ENCODE peak calls at places on chromosomes 12 and 14, in seven cellular contexts. O is activated naive CD8-positive, alpha-beta T cell treated with anti-CD3 and anti-CD28 coated beads, Interleukin-2, amount 10 ng/mL, durations not matched to agents 7 days and 5 days; F is OCI-LY7; A is CD4-positive, alpha-beta T cell; K is lung; P is coronary artery; R is Ammon's horn. V is an unnamed sample.

GRCh38 chr12:51322452-51322851 is 1.5 kb downstream of the BIN2 start:
- DNase-seq in O (no peak), A (no peak), K (no peak), P (no peak), R (no peak), F (no peak), V (no peak)

GRCh38 chr14:53327716-53328115 is 174.6 kb upstream of the DDHD1 start:
- DNase-seq in A (no peak), P (no peak), O (no peak), R (peak), F (no peak), K (no peak), V (no peak)

GRCh38 chr12:17588968-17589367 is 501.0 kb downstream of the RERGL start:
- DNase-seq in A (no peak), K (no peak), F (peak), P (no peak), O (no peak), R (no peak), V (peak)

GRCh38 chr12:124428792-124429281 is 133.9 kb downstream of the RFLNA start:
- DNase-seq in A (no peak), K (no peak), O (no peak), P (no peak), F (no peak), R (no peak), V (no peak)

GRCh38 chr14:66650491-66650911 is 142.6 kb downstream of the GPHN start:
- DNase-seq in K (no peak), R (no peak), P (no peak), F (no peak), A (no peak), O (no peak), V (no peak)

GRCh38 chr14:72098202-72098601 is 166.0 kb downstream of the RGS6 start:
- DNase-seq in K (no peak), O (no peak), R (no peak), P (no peak), F (no peak), A (no peak), V (no peak)

GRCh38 chr12:58509116-58509885 is 411.0 kb downstream of the LRIG3 start:
- DNase-seq in R (no peak), P (no peak), O (no peak), A (no peak), K (no peak), F (no peak), V (no peak)

GRCh38 chr14:101185946-101186345 is 282.4 kb upstream of the RTL1 start:
- DNase-seq in A (no peak), F (no peak), O (no peak), P (no peak), K (no peak), R (no peak), V (no peak)

GRCh38 chr12:65099182-65099581 is 21.9 kb downstream of the WIF1 start:
- DNase-seq in A (no peak), K (no peak), R (no peak), F (no peak), O (no peak), P (no peak), V (no peak)

GRCh38 chr14:99035268-99035667 is 236.7 kb downstream of the BCL11B start:
- DNase-seq in R (peak), K (peak), P (peak), O (no peak), A (no peak), F (no peak), V (peak)

GRCh38 chr12:8057839-8058238 is 8.3 kb downstream of the C3AR1 start:
- DNase-seq in A (no peak), R (no peak), P (no peak), F (no peak), O (no peak), K (no peak), V (no peak)

GRCh38 chr12:75977952-75978671 is 53.5 kb downstream of the PHLDA1 start:
- DNase-seq in F (peak), O (peak), P (peak), K (peak), R (peak), A (peak), V (peak)

GRCh38 chr12:130440411-130441080 is 102.9 kb downstream of the PIWIL1 start:
- DNase-seq in F (no peak), R (no peak), K (no peak), P (no peak), A (no peak), O (no peak), V (no peak)

GRCh38 chr14:94337274-94337673 is 14.1 kb upstream of the SERPINA6 start:
- DNase-seq in F (no peak), O (no peak), R (no peak), A (no peak), K (no peak), P (no peak), V (no peak)

GRCh38 chr12:11771895-11772502 is 122.5 kb downstream of the ETV6 start:
- DNase-seq in F (no peak), R (no peak), O (no peak), P (no peak), A (no peak), K (no peak), V (no peak)

GRCh38 chr14:56524971-56525677 is 54.5 kb upstream of the TMEM260 start:
- DNase-seq in R (no peak), A (no peak), F (no peak), K (no peak), P (no peak), O (no peak), V (no peak)

GRCh38 chr14:53458368-53458814 is 305.3 kb upstream of the DDHD1 start:
- DNase-seq in O (no peak), P (no peak), F (no peak), R (no peak), A (no peak), K (no peak), V (no peak)

GRCh38 chr12:124385219-124385969 is 90.5 kb downstream of the RFLNA start:
- DNase-seq in O (no peak), F (no peak), P (no peak), R (no peak), K (no peak), A (no peak), V (no peak)

GRCh38 chr12:109937371-109937770 is 37.3 kb downstream of the TCHP start:
- DNase-seq in R (no peak), F (no peak), P (no peak), O (no peak), K (no peak), A (no peak), V (no peak)

GRCh38 chr12:27869567-27869966 is 89.5 kb upstream of the MANSC4 start:
- DNase-seq in R (peak), P (no peak), F (no peak), A (no peak), O (no peak), K (no peak), V (no peak)

GRCh38 chr14:91140672-91141071 is 26.8 kb downstream of the DGLUCY start:
- DNase-seq in R (peak), K (no peak), F (peak), O (no peak), A (no peak), P (no peak), V (no peak)

GRCh38 chr14:101315802-101316296 is 245.4 kb upstream of the DIO3 start:
- DNase-seq in A (no peak), K (no peak), R (no peak), P (no peak), F (no peak), O (no peak), V (no peak)

GRCh38 chr14:30966415-30967363 is 58.8 kb upstream of the AP4S1 start:
- DNase-seq in F (no peak), A (no peak), K (no peak), O (no peak), R (no peak), P (no peak), V (no peak)

GRCh38 chr12:130765186-130765659 is 49.1 kb upstream of the RIMBP2 start:
- DNase-seq in K (no peak), P (no peak), R (no peak), A (no peak), F (peak), O (no peak), V (no peak)

GRCh38 chr12:52331833-52332232 is 10.6 kb upstream of the KRT83 start:
- DNase-seq in F (no peak), O (no peak), R (no peak), K (no peak), A (no peak), P (no peak), V (peak)

GRCh38 chr12:123748661-123749060 is 13.4 kb upstream of the DNAH10 start:
- DNase-seq in O (no peak), R (no peak), K (no peak), P (no peak), F (no peak), A (no peak), V (no peak)

GRCh38 chr12:56042430-56043203 is 899 bp downstream of the RPS26 start:
- DNase-seq in A (no peak), F (no peak), R (no peak), K (no peak), P (no peak), O (no peak), V (no peak)

GRCh38 chr14:80390911-80391310 is 179.6 kb upstream of the DIO2 start:
- DNase-seq in F (no peak), P (no peak), O (no peak), K (no peak), R (no peak), A (no peak), V (no peak)

V was measured in thyroid gland.